ENCODE peak calls at places on chromosomes 1 and 21, in nine cellular contexts. B is fibroblast of lung, C is endothelial cell of umbilical vein, M is GM23248, Y is neuronal stem cell, I is IMR-90, Z is GM23338, T is hepatocyte, K is astrocyte. P is an unnamed sample.

GRCh38 chr1:66288048-66288447 is 245.9 kb upstream of the SGIP1 start:
- DNase-seq in Y (no peak), B (no peak), K (no peak), M (no peak), I (no peak), Z (no peak), T (no peak), C (no peak), P (no peak)

GRCh38 chr1:97334454-97334853 is 586.4 kb downstream of the DPYD start:
- DNase-seq in M (peak), K (peak), Y (no peak), Z (no peak), B (peak), T (no peak), I (peak), C (peak), P (no peak)

GRCh38 chr1:30191154-30191702 is 532.2 kb downstream of the MATN1 start:
- DNase-seq in I (peak), C (no peak), T (peak), B (peak), M (peak), Y (no peak), Z (peak), K (peak), P (peak)

GRCh38 chr1:159005161-159005560 is 4.5 kb upstream of the IFI16 start:
- DNase-seq in K (no peak), I (peak), Z (no peak), M (peak), Y (no peak), B (peak), C (no peak), T (no peak), P (no peak)

GRCh38 chr1:174626031-174627020 is 178.6 kb downstream of the GPR52 start:
- DNase-seq in K (peak), T (no peak), C (no peak), Y (no peak), I (peak), M (peak), B (peak), Z (peak), P (peak)

GRCh38 chr1:54227091-54227602 is 27.2 kb downstream of the MRPL37 start:
- DNase-seq in B (peak), K (peak), Y (no peak), C (no peak), I (peak), M (peak), Z (no peak), T (peak), P (peak)

GRCh38 chr1:115929846-115930245 is 46.5 kb upstream of the SLC22A15 start:
- DNase-seq in Y (no peak), Z (no peak), M (peak), B (peak), K (peak), T (peak), C (no peak), I (peak), P (no peak)

GRCh38 chr21:33128538-33128937 is 58.6 kb downstream of the OLIG1 start:
- DNase-seq in K (no peak), M (no peak), Z (no peak), Y (no peak), B (no peak), I (no peak), C (no peak), T (no peak), P (no peak)

GRCh38 chr1:234401658-234402057 is 28.4 kb downstream of the COA6 start:
- DNase-seq in Z (no peak), I (no peak), M (no peak), C (no peak), T (no peak), B (no peak), K (no peak), Y (no peak), P (no peak)

GRCh38 chr1:81174811-81175476 is 625.8 kb upstream of the ADGRL2 start:
- DNase-seq in M (peak), T (peak), B (peak), I (peak), Z (peak), C (peak), K (peak), Y (no peak), P (peak)

GRCh38 chr1:67479146-67479891 is 49.1 kb upstream of the SERBP1 start:
- DNase-seq in Z (no peak), I (no peak), Y (no peak), C (peak), K (peak), T (peak), M (peak), B (peak), P (no peak)

GRCh38 chr1:21499283-21499945 is 9.8 kb upstream of the ALPL start:
- DNase-seq in B (peak), Z (no peak), T (no peak), M (peak), Y (no peak), I (peak), C (no peak), K (peak), P (no peak)

GRCh38 chr1:193349046-193349535 is 162.7 kb upstream of the B3GALT2 start:
- DNase-seq in Z (no peak), T (no peak), Y (no peak), I (no peak), C (no peak), K (no peak), M (no peak), B (no peak), P (no peak)
- H2AFZ ChIP-seq in Z (no peak), T (peak), Y (peak), I (no peak), C (no peak), K (no peak), M (peak), B (no peak), P (no peak)

DNA sequence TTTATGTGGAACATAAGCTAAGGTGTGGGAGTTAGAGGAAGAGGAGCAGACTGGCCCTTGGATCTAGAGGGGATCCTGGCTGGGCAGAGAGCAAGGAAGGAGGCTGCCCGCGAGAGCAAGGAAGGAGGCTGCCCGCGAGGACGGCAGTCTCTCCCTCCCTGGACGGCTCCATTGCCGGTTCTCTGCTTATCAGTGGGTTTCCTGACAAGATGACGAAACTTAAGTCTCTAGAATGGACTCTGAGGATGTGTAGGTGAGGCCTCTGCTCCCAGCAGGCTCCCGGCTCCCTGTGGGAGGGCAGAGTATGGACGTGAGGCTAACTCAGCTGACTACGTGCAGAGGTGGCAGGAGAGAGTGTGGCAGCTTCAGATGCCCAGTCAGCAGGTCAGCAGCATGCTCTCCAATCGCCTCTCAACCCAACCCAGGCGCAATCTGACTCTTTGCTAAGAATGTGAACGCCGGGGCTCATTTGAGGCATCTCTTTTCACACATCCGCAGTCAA is 6.1 kb downstream of the MYBPHL start:
- DNase-seq in B (no peak), C (no peak), T (no peak), K (no peak), Y (no peak), I (no peak), M (no peak), Z (no peak), P (no peak)
- H2AFZ ChIP-seq in B (no peak), C (no peak), T (no peak), K (no peak), Y (no peak), I (peak), M (no peak), Z (peak), P (peak)

DNA sequence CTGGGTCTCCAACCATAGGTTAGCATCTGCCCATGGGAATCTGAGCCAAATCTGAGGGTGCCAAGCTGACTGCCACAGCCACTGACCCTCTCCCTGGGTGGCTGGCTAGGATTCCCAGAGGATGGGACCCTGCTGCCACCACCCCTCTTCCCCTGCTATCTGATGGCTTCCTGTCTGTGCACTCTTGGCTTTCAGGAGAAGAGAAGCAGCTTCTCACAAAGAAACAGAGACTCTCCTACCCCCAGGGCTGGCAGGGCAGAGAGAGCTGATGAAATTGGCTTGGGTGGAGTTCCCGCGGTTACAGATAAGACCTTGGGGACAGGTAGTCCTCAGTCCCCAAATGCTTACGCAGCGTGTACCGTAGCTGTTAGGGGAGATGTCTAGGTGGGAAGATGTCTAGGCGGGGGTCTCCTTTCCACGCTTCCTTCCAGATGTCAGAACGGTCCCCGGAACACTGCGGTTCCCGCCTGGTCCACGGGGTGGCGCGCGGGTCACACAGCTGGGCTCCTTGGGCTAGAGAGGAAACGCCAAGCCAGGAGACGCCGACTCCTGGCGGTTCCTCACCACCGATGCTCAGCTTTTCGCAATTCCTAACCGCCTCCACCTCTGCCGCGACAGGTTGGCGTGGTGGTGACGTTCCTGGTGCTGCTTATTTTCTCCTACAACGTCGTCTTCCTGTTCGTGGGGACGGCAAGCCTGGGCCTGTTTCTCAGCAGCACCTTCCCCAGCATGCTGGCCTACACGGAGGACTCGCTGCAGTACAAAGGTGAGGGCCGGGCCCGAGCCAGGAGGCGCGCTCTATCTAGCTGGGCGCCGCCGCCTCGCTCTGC is 40.1 kb downstream of the ELK4 start:
- DNase-seq in T (peak), I (peak), K (peak), B (peak), C (peak), Z (peak), Y (peak), M (peak), P (peak)
- H2AFZ ChIP-seq in T (peak), I (peak), K (peak), B (peak), C (peak), Z (peak), Y (peak), M (peak), P (peak)

GRCh38 chr1:7783826-7784491 is at the start of gene PER3:
- DNase-seq in C (peak), Z (peak), B (peak), T (peak), Y (peak), K (peak), I (peak), M (peak), P (peak)
- H2AFZ ChIP-seq in C (peak), Z (peak), B (peak), T (peak), Y (peak), K (peak), I (peak), M (peak), P (peak)

GRCh38 chr1:212518188-212518951 is 85.7 kb downstream of the NENF start:
- DNase-seq in B (peak), T (peak), Z (no peak), M (peak), I (peak), C (no peak), K (peak), Y (no peak), P (no peak)
- H2AFZ ChIP-seq in B (no peak), T (no peak), Z (peak), M (no peak), I (peak), C (no peak), K (peak), Y (peak), P (no peak)

GRCh38 chr1:206582537-206583460 is 29.5 kb downstream of the EIF2D start:
- DNase-seq in T (no peak), I (no peak), K (no peak), B (no peak), Z (no peak), Y (no peak), C (no peak), M (no peak), P (no peak)
- H2AFZ ChIP-seq in T (no peak), I (no peak), K (no peak), B (no peak), Z (no peak), Y (peak), C (no peak), M (no peak), P (no peak)

P was measured in trophoblast cell.